ENCODE peak calls at places on chromosomes 3 and 15, in six cellular contexts. Q is right cardiac atrium; M is H1; S is CD8-positive, alpha-beta T cell; K is cardiac muscle cell; B is brain microvascular endothelial cell. F is an unnamed sample.

GRCh38 chr3:111872948-111873347 is 13.9 kb downstream of the PHLDB2 start:
- DNase-seq in Q (no peak), M (no peak), S (no peak), K (no peak), B (no peak), F (no peak)

GRCh38 chr3:156633335-156633734 is 41.1 kb upstream of the TIPARP start:
- DNase-seq in Q (peak; percentile 56), M (no peak), S (no peak), K (no peak), B (peak; percentile 80), F (peak; percentile 39)

GRCh38 chr15:44325568-44325967 is 37.0 kb downstream of the GOLM2 start:
- DNase-seq in Q (no peak), M (no peak), S (no peak), K (no peak), B (no peak), F (no peak)

GRCh38 chr3:71581451-71581980 is 2.0 kb downstream of the FOXP1 start:
- DNase-seq in Q (peak; percentile 40), M (peak; percentile 74), S (peak; percentile 28), K (peak; percentile 62), B (no peak), F (peak; percentile 8)

GRCh38 chr15:40773496-40773895 is 3.7 kb downstream of the C15orf62 start:
- DNase-seq in Q (no peak), M (no peak), S (no peak), K (no peak), B (no peak), F (no peak)

GRCh38 chr3:43034911-43035310 is 55.8 kb downstream of the GASK1A start:
- DNase-seq in Q (no peak), M (no peak), S (no peak), K (no peak), B (no peak), F (no peak)

GRCh38 chr3:160553829-160554228 is 11.5 kb downstream of the KPNA4 start:
- DNase-seq in Q (no peak), M (no peak), S (no peak), K (no peak), B (no peak), F (no peak)

GRCh38 chr15:70722266-70723123 is 40.9 kb downstream of the UACA start:
- DNase-seq in Q (no peak), M (no peak), S (no peak), K (peak; percentile 61), B (no peak), F (no peak)

GRCh38 chr3:57019057-57019456 is 41.4 kb upstream of the SPATA12 start:
- DNase-seq in Q (no peak), M (no peak), S (no peak), K (no peak), B (no peak), F (no peak)

GRCh38 chr3:140053011-140053702 is 118.2 kb downstream of the CLSTN2 start:
- DNase-seq in Q (no peak), M (no peak), S (no peak), K (no peak), B (no peak), F (no peak)

GRCh38 chr3:141797167-141797773 is 34.1 kb downstream of the GRK7 start:
- DNase-seq in Q (peak; percentile 78), M (peak; percentile 86), S (peak; percentile 38), K (peak; percentile 37), B (peak; percentile 25), F (no peak)

GRCh38 chr15:81411969-81412633 is 38.1 kb upstream of the TMC3 start:
- DNase-seq in Q (no peak), M (no peak), S (no peak), K (peak; percentile 2), B (no peak), F (no peak)

GRCh38 chr3:72177075-72178050 is 392.4 kb upstream of the PROK2 start:
- DNase-seq in Q (peak; percentile 53), M (no peak), S (no peak), K (no peak), B (peak; percentile 33), F (no peak)

GRCh38 chr3:125403789-125404188 is 28.7 kb upstream of the ZNF148 start:
- DNase-seq in Q (no peak), M (no peak), S (no peak), K (no peak), B (peak; percentile 31), F (peak; percentile 70)

GRCh38 chr15:75153084-75153483 is 48.6 kb upstream of the C15orf39 start:
- DNase-seq in Q (no peak), M (no peak), S (no peak), K (peak; percentile 33), B (peak; percentile 28), F (no peak)

GRCh38 chr3:55605837-55606236 is 118.7 kb upstream of the WNT5A start:
- DNase-seq in Q (no peak), M (no peak), S (no peak), K (no peak), B (no peak), F (no peak)

GRCh38 chr3:82939491-82940097 is 1178.1 kb upstream of the GBE1 start:
- DNase-seq in Q (no peak), M (no peak), S (no peak), K (peak; percentile 30), B (no peak), F (no peak)

GRCh38 chr15:61228025-61228901 is 839 bp downstream of the RORA start:
- DNase-seq in Q (peak; percentile 14), M (peak; percentile 69), S (no peak), K (peak; percentile 27), B (no peak), F (peak; percentile 14)

GRCh38 chr15:63450884-63451225 is 53.5 kb upstream of the USP3 start:
- DNase-seq in Q (no peak), M (no peak), S (no peak), K (no peak), B (no peak), F (no peak)

GRCh38 chr15:60751985-60752952 is 273.3 kb upstream of the ICE2 start:
- DNase-seq in Q (peak; percentile 47), M (no peak), S (no peak), K (no peak), B (peak; percentile 88), F (peak; percentile 29)

GRCh38 chr15:38275951-38276350 is 23.3 kb downstream of the SPRED1 start:
- DNase-seq in Q (no peak), M (no peak), S (no peak), K (no peak), B (peak; percentile 74), F (no peak)

GRCh38 chr3:105598047-105598796 is 231.5 kb downstream of the ALCAM start:
- DNase-seq in Q (no peak), M (no peak), S (no peak), K (no peak), B (peak; percentile 97), F (peak; percentile 65)

GRCh38 chr3:125381743-125382142 is 6.6 kb upstream of the ZNF148 start:
- DNase-seq in Q (no peak), M (no peak), S (peak; percentile 29), K (no peak), B (no peak), F (peak; percentile 50)

DNA sequence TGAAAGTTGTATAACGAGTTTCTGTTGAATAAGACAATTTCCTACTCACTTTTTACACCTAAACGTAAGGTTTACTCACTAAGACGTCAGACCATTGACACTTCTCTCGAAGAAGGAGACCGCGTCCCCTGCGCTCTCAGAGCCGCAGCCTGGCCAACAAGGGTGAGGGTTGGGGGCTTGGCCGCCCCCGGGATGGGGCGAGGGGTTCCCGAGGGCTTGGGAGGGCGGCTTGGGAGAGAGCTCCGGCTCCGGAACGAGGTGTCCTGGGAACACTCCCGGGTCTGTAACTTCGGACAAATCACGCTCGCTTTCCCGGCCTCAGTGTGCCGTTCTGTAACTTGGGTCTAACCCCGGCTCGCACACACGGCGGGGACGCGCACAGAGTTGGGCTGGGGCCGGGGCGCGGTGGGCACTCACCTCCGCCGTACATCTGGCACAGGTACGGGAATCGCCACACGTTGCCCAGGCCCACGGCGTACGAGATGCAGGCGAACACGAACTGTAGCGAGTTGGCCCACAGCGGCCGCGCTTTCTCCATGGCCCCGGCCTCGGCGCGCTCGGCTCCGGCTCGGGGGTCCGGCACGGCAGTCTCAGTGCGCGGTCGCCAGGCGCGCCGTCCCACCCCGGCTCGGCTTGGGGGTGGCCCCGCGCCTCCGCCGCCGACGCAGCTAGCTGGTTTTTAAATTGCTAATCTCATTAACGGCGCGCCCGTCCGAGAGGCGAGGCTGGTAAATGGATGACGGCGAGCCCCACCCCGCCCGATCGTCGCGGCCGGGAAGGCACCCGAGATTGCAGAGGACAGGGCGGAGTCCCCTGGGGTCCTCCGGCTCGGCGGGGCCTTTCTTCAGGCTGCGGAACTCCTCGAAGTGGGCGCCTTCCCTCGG is at the start of gene SLC6A20:
- DNase-seq in Q (no peak), M (peak; percentile 67), S (no peak), K (peak; percentile 16), B (no peak), F (no peak)
- H3K4me3 ChIP-seq in Q (peak within 1 kb of the TSS; percentile 43), M (peak within 1 kb of the TSS; percentile 47), S (peak within 1 kb of the TSS; percentile 44), K (peak within 1 kb of the TSS; percentile 51), B (peak within 1 kb of the TSS; percentile 35), F (no peak within 1 kb of the TSS)

DNA sequence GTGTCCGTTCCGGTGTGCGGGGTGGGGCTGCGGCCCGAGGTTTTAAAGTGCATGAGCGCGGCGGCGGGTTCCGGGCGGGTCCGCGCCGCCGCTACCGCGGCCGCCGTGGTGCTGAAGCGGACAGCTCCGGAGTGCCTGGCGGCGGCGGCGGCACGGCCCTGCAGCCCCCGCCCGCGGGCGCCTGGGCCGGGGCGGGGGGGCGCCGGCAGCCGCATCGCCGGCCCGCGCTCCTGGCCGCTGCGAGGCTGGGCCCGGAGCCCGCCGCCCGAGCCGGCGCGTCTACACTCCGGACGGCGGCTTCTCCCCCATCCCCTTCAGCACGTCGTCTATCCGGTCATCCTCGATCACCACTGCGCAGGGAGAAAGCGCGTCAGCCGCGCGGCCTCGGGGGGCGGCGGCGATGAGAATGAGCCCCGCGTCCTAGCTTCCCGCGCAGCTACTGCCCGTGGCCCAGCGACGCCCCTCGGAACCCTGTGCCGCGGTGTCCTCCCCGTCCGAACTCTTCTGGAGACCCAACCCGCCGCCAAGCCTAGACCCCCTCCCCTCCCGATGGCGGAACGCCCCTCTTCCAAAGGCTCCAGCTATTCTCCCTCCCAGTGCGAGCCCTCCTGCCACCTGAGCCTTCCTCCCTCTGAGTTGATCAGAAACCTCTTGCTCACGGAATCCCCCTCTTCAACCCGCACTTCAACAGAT is 1.3 kb downstream of the CAMK2N2 start:
- DNase-seq in Q (peak; percentile 34), M (peak; percentile 69), S (peak; percentile 34), K (peak; percentile 79), B (peak; percentile 20), F (peak; percentile 51)
- H3K27me3 ChIP-seq in Q (no peaks in the 10 kb centered on the region), M (peaks cover 50% of the 10 kb centered on the region), S (peaks cover 27% of the 10 kb centered on the region), K (peaks cover 82% of the 10 kb centered on the region), B (peaks cover 1% of the 10 kb centered on the region), F (peaks cover 15% of the 10 kb centered on the region)

GRCh38 chr3:165805834-165806561 is 31.2 kb downstream of the BCHE start:
- DNase-seq in Q (no peak), M (no peak), S (no peak), K (no peak), B (no peak), F (peak; percentile 0)
- H3K4me3 ChIP-seq in Q (no peak overlapping the region), M (no peak overlapping the region), S (no peak overlapping the region), K (no peak overlapping the region), B (no peak overlapping the region), F (peak overlapping the region; percentile 42)

DNA sequence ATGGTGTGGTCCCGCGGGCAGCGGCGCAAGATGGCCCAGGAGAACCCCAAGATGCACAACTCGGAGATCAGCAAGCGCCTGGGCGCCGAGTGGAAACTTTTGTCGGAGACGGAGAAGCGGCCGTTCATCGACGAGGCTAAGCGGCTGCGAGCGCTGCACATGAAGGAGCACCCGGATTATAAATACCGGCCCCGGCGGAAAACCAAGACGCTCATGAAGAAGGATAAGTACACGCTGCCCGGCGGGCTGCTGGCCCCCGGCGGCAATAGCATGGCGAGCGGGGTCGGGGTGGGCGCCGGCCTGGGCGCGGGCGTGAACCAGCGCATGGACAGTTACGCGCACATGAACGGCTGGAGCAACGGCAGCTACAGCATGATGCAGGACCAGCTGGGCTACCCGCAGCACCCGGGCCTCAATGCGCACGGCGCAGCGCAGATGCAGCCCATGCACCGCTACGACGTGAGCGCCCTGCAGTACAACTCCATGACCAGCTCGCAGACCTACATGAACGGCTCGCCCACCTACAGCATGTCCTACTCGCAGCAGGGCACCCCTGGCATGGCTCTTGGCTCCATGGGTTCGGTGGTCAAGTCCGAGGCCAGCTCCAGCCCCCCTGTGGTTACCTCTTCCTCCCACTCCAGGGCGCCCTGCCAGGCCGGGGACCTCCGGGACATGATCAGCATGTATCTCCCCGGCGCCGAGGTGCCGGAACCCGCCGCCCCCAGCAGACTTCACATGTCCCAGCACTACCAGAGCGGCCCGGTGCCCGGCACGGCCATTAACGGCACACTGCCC is 977 bp downstream of the SOX2 start:
- DNase-seq in Q (no peak), M (peak; percentile 62), S (no peak), K (no peak), B (no peak), F (peak; percentile 43)
- H3K27me3 ChIP-seq in Q (peaks cover 6% of the 10 kb centered on the region), M (no peaks in the 10 kb centered on the region), S (peaks cover 70% of the 10 kb centered on the region), K (peaks cover 98% of the 10 kb centered on the region), B (peaks cover 68% of the 10 kb centered on the region), F (peaks cover 87% of the 10 kb centered on the region)